ENCODE peak calls at places on chromosome 1, in five cellular contexts. X, Z, L, I and D are unnamed samples.

GRCh38 chr1:183417691-183418491 is at the start of gene NMNAT2:
- DNase-seq in X (no peak), Z (peak; percentile 17), L (peak; percentile 37), I (peak; percentile 10), D (peak; percentile 38)

GRCh38 chr1:202281316-202282016 is 60.3 kb downstream of the UBE2T start:
- DNase-seq in X (no peak), Z (peak; percentile 65), L (peak; percentile 79), I (peak; percentile 89), D (peak; percentile 39)

GRCh38 chr1:53535846-53536245 is 76.6 kb downstream of the DMRTB1 start:
- DNase-seq in X (no peak), Z (peak; percentile 29), L (no peak), I (no peak), D (no peak)

GRCh38 chr1:43147625-43148319 is 24.3 kb downstream of the EBNA1BP2 start:
- DNase-seq in X (peak; percentile 46), Z (peak; percentile 40), L (peak; percentile 68), I (peak; percentile 76), D (peak; percentile 76)

GRCh38 chr1:182784556-182785171 is 4.9 kb upstream of the NPL start:
- DNase-seq in X (no peak), Z (peak; percentile 57), L (peak; percentile 63), I (peak; percentile 67), D (peak; percentile 59)

GRCh38 chr1:11501491-11501897 is 22.5 kb downstream of the DISP3 start:
- DNase-seq in X (no peak), Z (peak; percentile 3), L (no peak), I (no peak), D (no peak)

GRCh38 chr1:240906477-240906876 is 294.5 kb upstream of the GREM2 start:
- DNase-seq in X (no peak), Z (no peak), L (no peak), I (no peak), D (no peak)

GRCh38 chr1:66090863-66091457 is 298.3 kb downstream of the PDE4B start:
- DNase-seq in X (no peak), Z (no peak), L (no peak), I (no peak), D (no peak)

GRCh38 chr1:40130892-40131291 is 30.3 kb upstream of the RLF start:
- DNase-seq in X (no peak), Z (no peak), L (no peak), I (no peak), D (no peak)

GRCh38 chr1:15649937-15650336 is 32.7 kb downstream of the DDI2 start:
- DNase-seq in X (no peak), Z (no peak), L (no peak), I (no peak), D (no peak)

GRCh38 chr1:161220002-161220401 is 3.4 kb downstream of the APOA2 start:
- DNase-seq in X (no peak), Z (no peak), L (no peak), I (no peak), D (no peak)